ENCODE peak calls at places on chromosomes 3 and 15, in four cellular contexts. R is RWPE2, S is GOT3, A is caudate nucleus. U is an unnamed sample.

GRCh38 chr3:13077431-13078157 is 4.4 kb upstream of the IQSEC1 start:
- DNase-seq in R (no peak), S (no peak), A (no peak), U (no peak)

GRCh38 chr3:175404667-175405066 is 545.5 kb downstream of the NAALADL2 start:
- DNase-seq in R (no peak), S (no peak), A (no peak), U (no peak)

GRCh38 chr3:140530603-140531002 is 147.3 kb upstream of the TRIM42 start:
- DNase-seq in R (no peak), S (no peak), A (no peak), U (no peak)

GRCh38 chr15:71713191-71713798 is 97.1 kb upstream of the NR2E3 start:
- DNase-seq in R (no peak), S (no peak), A (no peak), U (no peak)

GRCh38 chr15:100310511-100310910 is 31.3 kb downstream of the ADAMTS17 start:
- DNase-seq in R (no peak), S (no peak), A (no peak), U (no peak)

GRCh38 chr15:99142562-99142961 is 37.7 kb downstream of the SYNM start:
- DNase-seq in R (no peak), S (no peak), A (no peak), U (no peak)

GRCh38 chr3:155791190-155791589 is 14.9 kb downstream of the C3orf33 start:
- DNase-seq in R (no peak), S (no peak), A (no peak), U (no peak)

GRCh38 chr15:94703591-94703990 is 472.2 kb downstream of the MCTP2 start:
- DNase-seq in R (no peak), S (no peak), A (no peak), U (no peak)

GRCh38 chr3:10547413-10547812 is 42.0 kb upstream of the ATP2B2 start:
- DNase-seq in R (no peak), S (no peak), A (no peak), U (no peak)

GRCh38 chr15:85125056-85125661 is 143.5 kb downstream of the PDE8A start:
- DNase-seq in R (no peak), S (no peak), A (no peak), U (no peak)

GRCh38 chr3:194212869-194213320 is 76.9 kb downstream of the HES1 start:
- DNase-seq in R (no peak), S (no peak), A (no peak), U (no peak)

GRCh38 chr3:8938021-8938420 is 25.3 kb downstream of the RAD18 start:
- DNase-seq in R (no peak), S (no peak), A (no peak), U (no peak)

GRCh38 chr3:177602601-177603136 is 405.4 kb upstream of the TBL1XR1 start:
- DNase-seq in R (no peak), S (no peak), A (no peak), U (no peak)

GRCh38 chr15:65939901-65940617 is 70.8 kb downstream of the RAB11A start:
- DNase-seq in R (no peak), S (no peak), A (no peak), U (no peak)

GRCh38 chr3:45992820-45993219 is 2.8 kb downstream of the FYCO1 start:
- DNase-seq in R (no peak), S (peak; percentile 19), A (no peak), U (no peak)

GRCh38 chr3:27976933-27977332 is 254.8 kb upstream of the EOMES start:
- DNase-seq in R (no peak), S (no peak), A (no peak), U (no peak)

GRCh38 chr3:172580680-172581079 is 57.5 kb upstream of the TNFSF10 start:
- DNase-seq in R (no peak), S (no peak), A (no peak), U (no peak)

GRCh38 chr15:69552057-69552815 is 99.6 kb downstream of the RPLP1 start:
- DNase-seq in R (no peak), S (no peak), A (no peak), U (no peak)